ENCODE peak calls at places on chromosomes 6 and 20, in seven cellular contexts. D, I, R, A, Z, L and C are unnamed samples.

GRCh38 chr6:121055572-121056163 is 278.6 kb downstream of the TBC1D32 start:
- DNase-seq in D (no peak), Z (peak; percentile 11), R (no peak), I (peak; percentile 40), L (peak; percentile 59), A (peak; percentile 53), C (no peak)

GRCh38 chr6:90087103-90087833 is 193.0 kb downstream of the GJA10 start:
- DNase-seq in D (no peak), I (peak; percentile 94), R (no peak), Z (no peak), L (no peak), A (no peak), C (no peak)

GRCh38 chr20:48930035-48930434 is 8.5 kb downstream of the ARFGEF2 start:
- DNase-seq in R (no peak), I (no peak), Z (no peak), D (no peak), L (no peak), A (no peak), C (no peak)

GRCh38 chr20:2005359-2005758 is 11.5 kb upstream of the PDYN start:
- DNase-seq in R (no peak), I (no peak), L (no peak), A (no peak), D (no peak), Z (no peak), C (no peak)

GRCh38 chr6:133890941-133891813 is 2.3 kb downstream of the TCF21 start:
- DNase-seq in I (no peak), Z (no peak), A (peak; percentile 42), D (peak; percentile 84), L (peak; percentile 71), R (peak; percentile 72), C (peak; percentile 78)

GRCh38 chr6:111800468-111800760 is 72.8 kb downstream of the FYN start:
- DNase-seq in L (no peak), A (no peak), R (no peak), D (no peak), Z (no peak), I (no peak), C (no peak)

GRCh38 chr6:43979525-43979924 is 147.7 kb downstream of the MRPL14 start:
- DNase-seq in L (no peak), I (no peak), Z (no peak), D (no peak), A (no peak), R (peak; percentile 34), C (no peak)

GRCh38 chr6:117674503-117674902 is 766 bp upstream of the NUS1 start:
- DNase-seq in L (no peak), Z (no peak), D (no peak), R (no peak), I (no peak), A (no peak), C (no peak)

GRCh38 chr6:158978752-158979151 is 21.2 kb downstream of the RSPH3 start:
- DNase-seq in R (no peak), D (no peak), Z (no peak), L (no peak), I (peak; percentile 75), A (no peak), C (no peak)

GRCh38 chr6:130587778-130588520 is 222.1 kb downstream of the TMEM200A start:
- DNase-seq in Z (no peak), R (no peak), L (no peak), A (no peak), I (peak; percentile 84), D (no peak), C (no peak)

GRCh38 chr6:27311806-27312145 is 297 bp downstream of the POM121L2 start:
- DNase-seq in Z (no peak), A (no peak), R (peak; percentile 74), D (peak; percentile 73), L (peak; percentile 7), I (no peak), C (no peak)

GRCh38 chr20:46050885-46051284 is 21.9 kb downstream of the SLC12A5 start:
- DNase-seq in Z (no peak), R (no peak), D (no peak), I (no peak), L (no peak), A (no peak), C (no peak)

GRCh38 chr6:133130863-133131262 is 110.3 kb upstream of the EYA4 start:
- DNase-seq in D (no peak), L (no peak), I (peak; percentile 84), Z (no peak), A (no peak), R (no peak), C (peak; percentile 86)

GRCh38 chr6:56719310-56719709 is 76.6 kb upstream of the DST start:
- DNase-seq in R (no peak), I (no peak), D (no peak), L (no peak), Z (no peak), A (no peak), C (no peak)

GRCh38 chr6:24493945-24494725 is 634 bp upstream of the ALDH5A1 start:
- DNase-seq in I (no peak), L (no peak), A (no peak), R (no peak), Z (no peak), D (no peak), C (no peak)
- H3K9ac ChIP-seq in I (no peak overlapping the region), L (no peak overlapping the region), A (peak overlapping the region; percentile 92), R (no peak overlapping the region), Z (peak overlapping the region; percentile 93), D (no peak overlapping the region), C (peak overlapping the region; percentile 26)

GRCh38 chr6:167400482-167401138 is 75.7 kb downstream of the TTLL2 start:
- DNase-seq in D (peak; percentile 41), L (no peak), Z (no peak), I (no peak), R (no peak), A (no peak), C (peak; percentile 42)

GRCh38 chr6:167404385-167405049 is 79.6 kb downstream of the TTLL2 start:
- DNase-seq in A (no peak), R (no peak), Z (no peak), D (peak; percentile 39), L (no peak), I (no peak), C (peak; percentile 48)

GRCh38 chr6:167401525-167402194 is 76.8 kb downstream of the TTLL2 start:
- DNase-seq in A (no peak), R (peak; percentile 52), I (no peak), L (no peak), Z (no peak), D (peak; percentile 69), C (peak; percentile 66)

GRCh38 chr6:167403427-167403826 is 78.5 kb downstream of the TTLL2 start:
- DNase-seq in D (no peak), Z (no peak), A (no peak), R (no peak), I (no peak), L (no peak), C (peak; percentile 30)

DNA sequence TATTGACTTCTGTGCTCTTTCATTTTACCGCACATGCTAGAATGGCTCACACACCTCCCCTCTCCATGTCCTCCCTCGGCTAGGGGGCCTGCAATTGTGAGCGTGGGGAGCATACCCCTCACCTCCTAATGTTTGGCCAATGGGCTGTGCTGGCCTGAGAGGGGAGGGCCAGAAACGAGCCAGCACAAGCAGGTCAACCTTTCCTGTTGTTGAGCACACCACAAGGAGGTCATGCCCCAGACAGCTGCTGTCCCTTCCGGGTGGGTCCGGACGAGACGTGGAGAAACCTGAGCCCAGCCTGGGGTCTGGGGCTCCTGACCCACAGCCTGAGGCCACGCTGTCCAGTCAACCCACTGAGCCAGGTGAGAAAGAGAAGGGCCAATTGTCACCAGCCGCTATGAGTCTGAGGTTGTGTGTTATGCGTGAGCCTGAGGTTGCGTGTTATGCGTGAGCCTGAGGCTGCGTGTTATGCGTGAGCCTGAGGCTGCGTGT is 77.4 kb downstream of the TTLL2 start:
- DNase-seq in R (no peak), A (no peak), Z (no peak), L (no peak), I (no peak), D (peak; percentile 36), C (peak; percentile 33)
- H3K9me3 ChIP-seq in R (no peaks in the 10 kb centered on the region), A (no peaks in the 10 kb centered on the region), Z (no peaks in the 10 kb centered on the region), L (no peaks in the 10 kb centered on the region), I (peaks cover 31% of the 10 kb centered on the region), D (no peaks in the 10 kb centered on the region), C (no peaks in the 10 kb centered on the region)

GRCh38 chr6:155267411-155267810 is 3.6 kb downstream of the CLDN20 start:
- DNase-seq in A (no peak), L (no peak), R (no peak), Z (no peak), D (no peak), I (no peak), C (no peak)

GRCh38 chr6:155265843-155266535 is 2.2 kb downstream of the CLDN20 start:
- DNase-seq in D (no peak), L (no peak), A (no peak), R (no peak), I (no peak), Z (no peak), C (no peak)

GRCh38 chr6:155263373-155264063 is at the start of gene CLDN20:
- DNase-seq in Z (no peak), D (no peak), I (no peak), A (no peak), R (no peak), L (no peak), C (no peak)

GRCh38 chr6:155262655-155263054 is 1.2 kb upstream of the CLDN20 start:
- DNase-seq in A (no peak), Z (no peak), D (no peak), R (no peak), I (no peak), L (no peak), C (no peak)

DNA sequence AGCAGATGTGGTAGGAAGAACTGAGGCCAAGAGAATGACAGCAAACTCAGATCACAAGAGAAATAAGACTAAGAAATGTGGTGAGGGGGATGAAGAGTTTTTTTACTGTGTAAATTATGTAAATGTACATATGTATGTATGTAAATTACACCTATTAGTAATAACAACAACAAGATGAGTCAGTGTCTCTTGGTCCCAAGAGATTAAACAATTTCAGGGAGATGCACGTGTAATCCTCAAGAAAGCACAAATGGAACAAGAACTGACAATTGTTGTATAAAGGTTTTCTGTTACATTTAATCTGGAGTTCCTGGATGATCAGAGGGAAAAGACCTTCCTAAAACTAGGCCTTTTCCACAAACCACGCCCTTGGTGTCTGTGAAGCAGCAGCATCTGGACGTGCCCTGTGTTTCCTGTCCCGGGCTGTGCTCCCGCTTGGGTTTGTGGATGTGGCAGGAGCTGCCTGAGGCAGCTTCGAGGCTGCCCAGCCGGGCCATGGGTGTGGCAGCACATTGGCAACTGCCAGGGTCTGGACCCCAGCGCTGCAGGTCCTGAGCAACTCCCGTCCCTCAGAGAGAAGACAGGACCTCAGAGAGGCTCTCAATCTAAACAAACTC is 999 bp downstream of the CLDN20 start:
- DNase-seq in D (no peak), R (no peak), I (peak; percentile 30), L (no peak), Z (no peak), A (no peak), C (no peak)
- H3K27ac ChIP-seq in D (no peak overlapping the region), R (no peak overlapping the region), I (peak overlapping the region; percentile 14), L (no peak overlapping the region), Z (no peak overlapping the region), A (no peak overlapping the region), C (no peak overlapping the region)

GRCh38 chr6:42829561-42830092 is 47.8 kb downstream of the BICRAL start:
- DNase-seq in D (no peak), I (no peak), A (no peak), Z (no peak), R (no peak), L (no peak), C (no peak)
- H3K9ac ChIP-seq in D (no peak overlapping the region), I (no peak overlapping the region), A (no peak overlapping the region), Z (no peak overlapping the region), R (no peak overlapping the region), L (no peak overlapping the region), C (no peak overlapping the region)